ENCODE peak calls at places on chromosomes 1 and 21, in ten cellular contexts. S is mesendoderm; Z is head of caudate nucleus; V is T-helper 2 cell; E is NCI-H345; D is non-pigmented ciliary epithelial cell; N is Right ventricle myocardium superior; I is choroid plexus epithelial cell; G is SK-MEL-5; U is stimulated activated CD8-positive, alpha-beta memory T cell treated with anti-CD3 and anti-CD28 coated beads, Interleukin-4, amount 100 ng/mL, for 24 hours. B is an unnamed sample.

GRCh38 chr21:36962098-36962780 is 4.2 kb downstream of the HLCS start:
- DNase-seq in G (no peak), N (no peak), E (no peak), D (no peak), Z (no peak), I (no peak), S (no peak), V (no peak), U (no peak), B (no peak)

GRCh38 chr1:31912087-31912780 is 25.9 kb downstream of the PTP4A2 start:
- DNase-seq in G (no peak), Z (no peak), I (no peak), D (no peak), S (peak; percentile 90), V (no peak), N (no peak), E (no peak), U (no peak), B (no peak)

GRCh38 chr1:160837558-160838205 is 25.0 kb downstream of the CD244 start:
- DNase-seq in G (peak; percentile 89), D (no peak), S (peak; percentile 13), Z (peak; percentile 31), E (no peak), N (peak; percentile 56), U (peak; percentile 67), V (peak; percentile 74), I (no peak), B (peak; percentile 73)

GRCh38 chr1:32933742-32934322 is 30.8 kb downstream of the RNF19B start:
- DNase-seq in U (no peak), G (peak; percentile 62), D (no peak), S (peak; percentile 92), E (no peak), I (peak; percentile 41), N (no peak), Z (no peak), V (no peak), B (no peak)

GRCh38 chr1:27496604-27497155 is 6.7 kb upstream of the WASF2 start:
- DNase-seq in S (peak; percentile 97), I (peak; percentile 52), N (no peak), E (peak; percentile 27), U (no peak), G (no peak), Z (no peak), D (no peak), V (no peak), B (no peak)

GRCh38 chr1:2812136-2812535 is 10.6 kb upstream of the TTC34 start:
- DNase-seq in D (no peak), V (no peak), U (no peak), N (no peak), I (no peak), S (no peak), E (no peak), G (no peak), Z (no peak), B (no peak)

GRCh38 chr21:28359300-28359699 is 633.4 kb downstream of the LTN1 start:
- DNase-seq in V (no peak), Z (no peak), N (no peak), S (no peak), U (no peak), E (no peak), G (no peak), I (no peak), D (no peak), B (no peak)

GRCh38 chr1:83999316-83999819 is 436 bp upstream of the TTLL7 start:
- DNase-seq in I (peak; percentile 73), V (peak; percentile 11), U (peak; percentile 36), Z (no peak), E (peak; percentile 92), D (peak; percentile 38), S (peak; percentile 90), N (peak; percentile 85), G (peak; percentile 69), B (peak; percentile 17)

GRCh38 chr21:33207471-33208149 is 22.1 kb upstream of the IFNAR2 start:
- DNase-seq in S (no peak), U (no peak), E (no peak), D (no peak), I (no peak), N (no peak), G (no peak), Z (no peak), V (no peak), B (no peak)

GRCh38 chr1:234188454-234188792 is 184.8 kb upstream of the COA6 start:
- DNase-seq in D (no peak), E (peak; percentile 66), I (no peak), S (peak; percentile 94), G (peak; percentile 59), U (no peak), N (no peak), Z (no peak), V (no peak), B (peak; percentile 46)

GRCh38 chr1:89022167-89022959 is at the start of gene GBP3:
- DNase-seq in V (no peak), S (no peak), G (peak; percentile 11), U (no peak), D (peak; percentile 44), Z (no peak), E (peak; percentile 65), I (peak; percentile 84), N (no peak), B (no peak)

GRCh38 chr21:27425172-27425571 is 458.3 kb upstream of the ADAMTS5 start:
- DNase-seq in S (peak; percentile 81), N (no peak), Z (no peak), D (no peak), G (peak; percentile 54), E (no peak), I (peak; percentile 43), U (no peak), V (no peak), B (no peak)

GRCh38 chr1:236627717-236628116 is 23.4 kb upstream of the HEATR1 start:
- DNase-seq in N (no peak), E (no peak), G (no peak), Z (no peak), I (no peak), V (no peak), S (no peak), U (no peak), D (no peak), B (no peak)

GRCh38 chr1:7046314-7046713 is 261.1 kb downstream of the CAMTA1 start:
- DNase-seq in S (peak; percentile 77), G (peak; percentile 45), E (no peak), D (peak; percentile 40), I (peak; percentile 84), Z (no peak), U (no peak), V (no peak), N (no peak), B (no peak)

GRCh38 chr1:164713446-164714204 is 154.6 kb downstream of the PBX1 start:
- DNase-seq in I (no peak), Z (no peak), S (no peak), D (no peak), E (no peak), V (no peak), U (no peak), N (no peak), G (no peak), B (no peak)

GRCh38 chr1:5969168-5969567 is 23.1 kb downstream of the NPHP4 start:
- DNase-seq in N (no peak), U (no peak), G (no peak), V (no peak), I (no peak), S (no peak), D (no peak), E (no peak), Z (no peak), B (no peak)

GRCh38 chr1:234774971-234775370 is 165.0 kb upstream of the IRF2BP2 start:
- DNase-seq in V (no peak), D (no peak), U (no peak), N (no peak), Z (no peak), E (no peak), G (no peak), S (no peak), I (peak; percentile 86), B (no peak)

GRCh38 chr1:89998306-89998705 is 3.4 kb downstream of the ZNF326 start:
- DNase-seq in G (peak; percentile 55), U (no peak), Z (no peak), S (no peak), D (no peak), V (no peak), I (peak; percentile 31), N (no peak), E (no peak), B (no peak)

GRCh38 chr1:177927021-177927596 is 42.7 kb downstream of the SEC16B start:
- DNase-seq in D (peak; percentile 85), I (peak; percentile 85), S (no peak), G (no peak), N (no peak), V (no peak), E (no peak), U (no peak), Z (no peak), B (no peak)

GRCh38 chr1:47711848-47712492 is 274.1 kb downstream of the FOXD2 start:
- DNase-seq in G (no peak), I (no peak), V (no peak), N (no peak), U (no peak), Z (no peak), E (no peak), S (no peak), D (no peak), B (no peak)

GRCh38 chr1:2650967-2651645 is 18.3 kb upstream of the MMEL1 start:
- DNase-seq in I (no peak), Z (peak; percentile 3), V (no peak), D (no peak), G (no peak), N (peak; percentile 9), U (no peak), E (no peak), S (no peak), B (no peak)

GRCh38 chr1:77847621-77848080 is 40.8 kb upstream of the NEXN start:
- DNase-seq in N (no peak), U (no peak), D (no peak), V (no peak), Z (no peak), S (no peak), E (no peak), G (no peak), I (no peak), B (no peak)

GRCh38 chr21:45138199-45139002 is 64.0 kb downstream of the ADARB1 start:
- DNase-seq in D (no peak), S (peak; percentile 84), I (peak; percentile 81), G (peak; percentile 79), E (peak; percentile 47), N (peak; percentile 82), V (peak; percentile 64), U (peak; percentile 55), Z (peak; percentile 56), B (peak; percentile 73)

GRCh38 chr1:203273869-203274602 is 31.3 kb upstream of the BTG2 start:
- DNase-seq in U (no peak), D (no peak), S (no peak), N (peak; percentile 78), Z (peak; percentile 46), I (no peak), E (no peak), V (no peak), G (no peak), B (no peak)

B was measured in T-helper 1 cell.